ENCODE peak calls at places on chromosomes 3 and 15, in six cellular contexts. One of them, this sample, is unnamed. For H3K27me3, the result is how much of the 10 kb centered on the place peaks cover.

GRCh38 chr15:39538936-39539335 is 41.9 kb upstream of the THBS1 start:
- DNase-seq in psoas muscle: no peak
- DNase-seq in fibroblast of lung: no peak
- DNase-seq in spleen: no peak
- DNase-seq in heart left ventricle: no peak
- DNase-seq in gastrocnemius medialis: no peak
- DNase-seq in this sample: no peak

GRCh38 chr3:173501941-173502489 is 104.5 kb downstream of the NLGN1 start:
- DNase-seq in psoas muscle: no peak
- DNase-seq in heart left ventricle: no peak
- DNase-seq in gastrocnemius medialis: no peak
- DNase-seq in fibroblast of lung: peak
- DNase-seq in spleen: no peak
- DNase-seq in this sample: no peak

GRCh38 chr15:85805392-85805791 is 10.7 kb upstream of the KLHL25 start:
- DNase-seq in spleen: no peak
- DNase-seq in psoas muscle: no peak
- DNase-seq in fibroblast of lung: no peak
- DNase-seq in gastrocnemius medialis: no peak
- DNase-seq in heart left ventricle: no peak
- DNase-seq in this sample: no peak

GRCh38 chr3:182370949-182371348 is 422.4 kb upstream of the ATP11B start:
- DNase-seq in heart left ventricle: no peak
- DNase-seq in psoas muscle: no peak
- DNase-seq in spleen: no peak
- DNase-seq in gastrocnemius medialis: no peak
- DNase-seq in fibroblast of lung: no peak
- DNase-seq in this sample: no peak

GRCh38 chr3:134370611-134371451 is 3.4 kb downstream of the AMOTL2 start:
- DNase-seq in fibroblast of lung: no peak
- DNase-seq in psoas muscle: peak
- DNase-seq in spleen: peak
- DNase-seq in gastrocnemius medialis: no peak
- DNase-seq in heart left ventricle: no peak
- DNase-seq in this sample: no peak

GRCh38 chr3:52221563-52222318 is 3.7 kb downstream of the TLR9 start:
- DNase-seq in fibroblast of lung: no peak
- DNase-seq in heart left ventricle: peak
- DNase-seq in spleen: peak
- DNase-seq in psoas muscle: no peak
- DNase-seq in gastrocnemius medialis: no peak
- DNase-seq in this sample: no peak

GRCh38 chr3:133851266-133851906 is 44.3 kb downstream of the RAB6B start:
- DNase-seq in spleen: no peak
- DNase-seq in fibroblast of lung: no peak
- DNase-seq in psoas muscle: no peak
- DNase-seq in heart left ventricle: no peak
- DNase-seq in gastrocnemius medialis: no peak
- DNase-seq in this sample: no peak

GRCh38 chr3:114093001-114093350 is 36.4 kb downstream of the QTRT2 start:
- DNase-seq in gastrocnemius medialis: no peak
- DNase-seq in spleen: no peak
- DNase-seq in heart left ventricle: no peak
- DNase-seq in psoas muscle: no peak
- DNase-seq in fibroblast of lung: no peak
- DNase-seq in this sample: no peak

GRCh38 chr15:49370782-49371181 is 52.3 kb upstream of the FGF7 start:
- DNase-seq in gastrocnemius medialis: no peak
- DNase-seq in spleen: no peak
- DNase-seq in heart left ventricle: no peak
- DNase-seq in fibroblast of lung: peak
- DNase-seq in psoas muscle: no peak
- DNase-seq in this sample: no peak

GRCh38 chr3:24522155-24522579 is 27.5 kb upstream of the THRB start:
- DNase-seq in psoas muscle: peak
- DNase-seq in gastrocnemius medialis: no peak
- DNase-seq in spleen: peak
- DNase-seq in fibroblast of lung: no peak
- DNase-seq in heart left ventricle: peak
- DNase-seq in this sample: no peak

GRCh38 chr15:23532019-23532418 is 33.5 kb upstream of the MKRN3 start:
- DNase-seq in heart left ventricle: no peak
- DNase-seq in psoas muscle: no peak
- DNase-seq in gastrocnemius medialis: no peak
- DNase-seq in spleen: no peak
- DNase-seq in fibroblast of lung: no peak
- DNase-seq in this sample: no peak

GRCh38 chr15:95972136-95972553 is 358.4 kb upstream of the NR2F2 start:
- DNase-seq in fibroblast of lung: peak
- DNase-seq in gastrocnemius medialis: no peak
- DNase-seq in heart left ventricle: no peak
- DNase-seq in spleen: no peak
- DNase-seq in psoas muscle: no peak
- DNase-seq in this sample: no peak

GRCh38 chr3:171225698-171226097 is 199.2 kb upstream of the SLC2A2 start:
- DNase-seq in psoas muscle: no peak
- DNase-seq in gastrocnemius medialis: no peak
- DNase-seq in fibroblast of lung: peak
- DNase-seq in heart left ventricle: no peak
- DNase-seq in spleen: no peak
- DNase-seq in this sample: no peak

GRCh38 chr3:71859128-71859519 is 74.2 kb upstream of the PROK2 start:
- DNase-seq in heart left ventricle: no peak
- DNase-seq in spleen: no peak
- DNase-seq in psoas muscle: no peak
- DNase-seq in fibroblast of lung: peak
- DNase-seq in gastrocnemius medialis: no peak
- DNase-seq in this sample: no peak

GRCh38 chr3:141482250-141482937 is 4.4 kb upstream of the RASA2 start:
- DNase-seq in psoas muscle: no peak
- DNase-seq in spleen: no peak
- DNase-seq in gastrocnemius medialis: no peak
- DNase-seq in heart left ventricle: no peak
- DNase-seq in fibroblast of lung: peak
- DNase-seq in this sample: no peak

GRCh38 chr15:63950911-63951481 is 95.3 kb downstream of the DAPK2 start:
- DNase-seq in heart left ventricle: no peak
- DNase-seq in psoas muscle: no peak
- DNase-seq in gastrocnemius medialis: no peak
- DNase-seq in fibroblast of lung: peak
- DNase-seq in spleen: no peak
- DNase-seq in this sample: no peak

GRCh38 chr15:98905981-98906711 is 101.4 kb downstream of the PGPEP1L start:
- DNase-seq in spleen: no peak
- DNase-seq in fibroblast of lung: no peak
- DNase-seq in heart left ventricle: no peak
- DNase-seq in gastrocnemius medialis: no peak
- DNase-seq in psoas muscle: no peak
- DNase-seq in this sample: no peak

GRCh38 chr15:29970402-29970695 is 112.4 kb upstream of the GOLGA8J start:
- DNase-seq in heart left ventricle: no peak
- DNase-seq in spleen: no peak
- DNase-seq in gastrocnemius medialis: no peak
- DNase-seq in psoas muscle: no peak
- DNase-seq in fibroblast of lung: peak
- DNase-seq in this sample: no peak

GRCh38 chr15:88539441-88539840 is 7.0 kb downstream of the DET1 start:
- DNase-seq in psoas muscle: no peak
- DNase-seq in fibroblast of lung: no peak
- DNase-seq in gastrocnemius medialis: no peak
- DNase-seq in spleen: no peak
- DNase-seq in heart left ventricle: no peak
- DNase-seq in this sample: no peak

GRCh38 chr3:48662753-48663488 is at the start of gene CELSR3:
- DNase-seq in fibroblast of lung: peak
- DNase-seq in spleen: no peak
- DNase-seq in psoas muscle: peak
- DNase-seq in gastrocnemius medialis: no peak
- DNase-seq in heart left ventricle: peak
- DNase-seq in this sample: no peak

GRCh38 chr3:48660800-48661400 is 1.8 kb downstream of the CELSR3 start:
- DNase-seq in spleen: no peak
- DNase-seq in heart left ventricle: no peak
- DNase-seq in gastrocnemius medialis: no peak
- DNase-seq in psoas muscle: peak
- DNase-seq in fibroblast of lung: no peak
- DNase-seq in this sample: no peak

GRCh38 chr3:48662140-48662752 is 440 bp downstream of the CELSR3 start:
- DNase-seq in gastrocnemius medialis: no peak
- DNase-seq in spleen: no peak
- DNase-seq in heart left ventricle: no peak
- DNase-seq in fibroblast of lung: no peak
- DNase-seq in psoas muscle: no peak
- DNase-seq in this sample: no peak

GRCh38 chr3:48663489-48664312 is 1.0 kb upstream of the CELSR3 start:
- DNase-seq in heart left ventricle: peak
- DNase-seq in psoas muscle: peak
- DNase-seq in gastrocnemius medialis: peak
- DNase-seq in spleen: peak
- DNase-seq in fibroblast of lung: peak
- DNase-seq in this sample: peak

DNA sequence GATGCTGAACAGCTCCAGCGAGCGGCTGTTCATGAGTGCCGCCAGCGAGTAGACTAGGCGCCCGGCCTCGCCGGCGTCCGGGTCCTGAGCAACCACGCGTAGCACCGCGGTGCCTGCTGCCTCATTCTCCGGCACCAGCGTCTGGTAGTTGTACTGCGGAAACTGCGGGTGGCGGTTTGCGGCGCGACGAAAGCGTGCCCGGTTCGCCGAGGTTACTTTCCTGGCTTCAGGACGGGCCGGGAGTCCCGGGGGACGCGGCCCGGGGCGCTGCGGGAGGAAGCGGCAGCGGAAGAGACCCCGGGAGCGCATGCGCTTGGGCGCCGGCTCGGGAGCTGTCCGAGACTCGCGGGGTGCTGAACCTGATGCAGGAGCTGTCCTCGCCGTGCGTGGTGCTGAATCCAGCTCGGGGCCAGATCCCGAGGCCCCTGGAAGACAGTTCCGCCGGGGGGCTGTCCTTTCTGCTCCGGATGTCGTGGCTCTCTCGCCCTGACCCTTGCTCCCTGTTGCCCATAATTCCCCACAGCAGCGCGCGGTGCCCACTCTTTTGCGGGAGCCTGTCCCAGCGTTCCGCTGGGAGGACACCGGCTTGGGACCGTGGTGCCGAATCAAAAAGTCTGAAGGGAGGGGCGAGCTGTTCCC is 1.1 kb downstream of the CELSR3 start:
- DNase-seq in psoas muscle: peak
- DNase-seq in gastrocnemius medialis: peak
- DNase-seq in fibroblast of lung: peak
- DNase-seq in spleen: peak
- DNase-seq in heart left ventricle: peak
- DNase-seq in this sample: no peak
- H3K4me3 ChIP-seq in psoas muscle: peak
- H3K4me3 ChIP-seq in gastrocnemius medialis: peak
- H3K4me3 ChIP-seq in fibroblast of lung: peak
- H3K4me3 ChIP-seq in spleen: peak
- H3K4me3 ChIP-seq in heart left ventricle: peak
- H3K4me3 ChIP-seq in this sample: peak

DNA sequence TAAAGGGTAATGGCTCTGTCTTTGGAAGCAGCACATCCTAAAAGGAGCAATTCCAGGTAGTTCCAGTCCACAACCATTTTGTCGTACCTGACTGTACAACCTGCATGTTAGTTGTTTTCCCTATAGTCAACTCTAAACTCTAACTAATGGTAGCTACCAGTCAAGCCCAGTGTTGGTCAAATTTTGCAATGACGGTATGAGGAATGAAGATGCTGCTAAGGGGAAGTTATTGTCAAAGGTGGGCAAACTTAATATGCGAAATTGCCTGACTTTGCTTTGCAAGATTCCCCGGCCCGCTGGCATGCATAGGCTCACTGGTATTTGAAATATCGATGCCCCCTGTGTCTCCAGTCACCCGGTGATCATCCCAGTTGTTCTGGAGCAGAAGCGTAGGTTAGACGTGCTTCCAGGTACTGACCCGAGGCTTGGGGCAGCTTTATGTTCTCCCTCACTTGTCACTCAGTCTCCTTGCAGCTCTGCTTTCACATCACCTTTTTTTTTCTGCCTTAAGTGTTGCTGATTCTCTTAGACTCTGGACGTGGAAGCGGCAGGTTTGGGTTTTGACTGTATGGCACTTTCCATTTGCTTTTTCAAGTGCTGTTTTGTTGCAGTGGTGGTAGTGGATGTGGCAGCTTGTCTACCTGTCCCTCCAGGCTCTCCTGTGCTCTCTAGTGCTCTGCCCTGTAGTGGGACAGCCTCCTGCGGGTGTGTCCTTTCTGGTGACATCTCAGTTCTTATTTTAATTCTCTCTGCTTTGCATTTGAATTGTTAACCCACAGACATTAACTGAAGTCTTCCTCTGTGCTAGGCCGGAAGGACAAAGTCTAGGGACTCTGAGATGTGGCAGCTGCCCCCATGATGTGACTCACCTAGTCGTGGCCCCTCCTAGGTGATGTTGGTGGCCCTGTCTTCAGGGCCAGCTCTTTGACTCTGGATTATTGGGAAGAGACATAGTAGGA is 95.8 kb upstream of the UMPS start:
- DNase-seq in heart left ventricle: no peak
- DNase-seq in spleen: no peak
- DNase-seq in fibroblast of lung: no peak
- DNase-seq in gastrocnemius medialis: no peak
- DNase-seq in psoas muscle: no peak
- DNase-seq in this sample: no peak
- H3K27ac ChIP-seq in heart left ventricle: no peak
- H3K27ac ChIP-seq in spleen: no peak
- H3K27ac ChIP-seq in fibroblast of lung: no peak
- H3K27ac ChIP-seq in gastrocnemius medialis: no peak
- H3K27ac ChIP-seq in psoas muscle: no peak
- H3K27ac ChIP-seq in this sample: no peak

GRCh38 chr3:14599488-14599887 is 52.1 kb upstream of the CCDC174 start:
- DNase-seq in gastrocnemius medialis: no peak
- DNase-seq in fibroblast of lung: no peak
- DNase-seq in psoas muscle: no peak
- DNase-seq in heart left ventricle: no peak
- DNase-seq in spleen: no peak
- DNase-seq in this sample: no peak
- H3K27me3 ChIP-seq in gastrocnemius medialis: under half
- H3K27me3 ChIP-seq in fibroblast of lung: under half
- H3K27me3 ChIP-seq in psoas muscle: under half
- H3K27me3 ChIP-seq in heart left ventricle: under half
- H3K27me3 ChIP-seq in spleen: under half
- H3K27me3 ChIP-seq in this sample: under half

DNA sequence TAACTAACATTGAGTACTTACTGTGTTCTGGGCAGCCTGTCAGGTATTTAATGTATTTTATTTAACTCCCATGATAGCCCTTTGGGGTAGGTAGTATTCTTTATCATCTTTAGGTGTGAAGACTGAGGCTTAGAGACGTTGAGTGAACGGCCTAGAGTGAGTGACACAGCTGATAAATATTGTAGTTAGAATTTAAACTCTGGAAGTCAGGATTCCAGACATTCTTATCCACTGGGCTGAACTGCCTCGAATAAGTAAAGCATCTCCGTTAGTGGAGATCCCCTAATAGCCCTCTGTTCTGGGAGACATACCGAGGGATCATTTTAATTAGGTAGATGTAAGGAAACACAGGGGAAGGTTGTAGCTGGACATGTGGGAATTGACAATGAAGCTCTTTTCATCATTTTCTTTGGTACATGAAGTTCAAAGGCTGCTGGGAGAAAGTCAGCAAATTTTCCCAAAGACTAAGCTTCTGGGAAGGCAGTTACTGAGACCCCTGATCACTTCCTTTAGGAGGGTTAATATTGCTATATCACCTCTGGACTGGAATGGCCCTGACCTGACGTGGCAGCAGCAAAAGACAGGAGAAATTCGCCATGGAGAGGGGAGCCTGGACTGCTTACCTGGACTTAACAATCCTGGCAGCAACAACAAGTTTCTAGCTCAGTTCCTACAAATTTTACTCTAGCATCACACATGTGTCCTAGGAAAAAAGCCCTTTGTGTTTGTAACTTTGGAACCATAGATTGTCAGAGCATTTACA is 11.7 kb upstream of the PDCD6IP start:
- DNase-seq in psoas muscle: no peak
- DNase-seq in fibroblast of lung: no peak
- DNase-seq in spleen: no peak
- DNase-seq in heart left ventricle: no peak
- DNase-seq in gastrocnemius medialis: no peak
- DNase-seq in this sample: no peak
- H3K4me3 ChIP-seq in psoas muscle: peak
- H3K4me3 ChIP-seq in fibroblast of lung: peak
- H3K4me3 ChIP-seq in spleen: no peak
- H3K4me3 ChIP-seq in heart left ventricle: peak
- H3K4me3 ChIP-seq in gastrocnemius medialis: peak
- H3K4me3 ChIP-seq in this sample: peak

This sample was measured in thoracic aorta.